ENCODE peak calls at places on chromosomes 6 and 20, in seven cellular contexts. One of them, this sample, is unnamed.

GRCh38 chr20:667351-668034 is 8.1 kb downstream of the SCRT2 start:
- DNase-seq in left kidney: peak
- DNase-seq in activated gamma-delta T cell treated with anti-CD3 and anti-CD28 coated beads, Interleukin-2, amount 50 U/mL, for 16 hours: peak
- DNase-seq in fibroblast of the aortic adventitia: peak
- DNase-seq in DMS153: no peak
- DNase-seq in activated T-cell treated with anti-CD3 and anti-CD28 coated beads for 1 hour: peak
- DNase-seq in ELF-1: peak
- DNase-seq in this sample: peak

GRCh38 chr20:45235995-45236394 is 14.8 kb downstream of the SEMG2 start:
- DNase-seq in activated gamma-delta T cell treated with anti-CD3 and anti-CD28 coated beads, Interleukin-2, amount 50 U/mL, for 16 hours: no peak
- DNase-seq in DMS153: no peak
- DNase-seq in activated T-cell treated with anti-CD3 and anti-CD28 coated beads for 1 hour: no peak
- DNase-seq in left kidney: no peak
- DNase-seq in ELF-1: peak
- DNase-seq in fibroblast of the aortic adventitia: no peak
- DNase-seq in this sample: no peak

GRCh38 chr6:1336246-1336843 is 24.4 kb downstream of the FOXQ1 start:
- DNase-seq in fibroblast of the aortic adventitia: no peak
- DNase-seq in activated T-cell treated with anti-CD3 and anti-CD28 coated beads for 1 hour: no peak
- DNase-seq in left kidney: peak
- DNase-seq in ELF-1: peak
- DNase-seq in DMS153: no peak
- DNase-seq in activated gamma-delta T cell treated with anti-CD3 and anti-CD28 coated beads, Interleukin-2, amount 50 U/mL, for 16 hours: no peak
- DNase-seq in this sample: no peak

GRCh38 chr6:112096901-112097300 is 9.5 kb downstream of the FAM229B start:
- DNase-seq in activated gamma-delta T cell treated with anti-CD3 and anti-CD28 coated beads, Interleukin-2, amount 50 U/mL, for 16 hours: no peak
- DNase-seq in left kidney: no peak
- DNase-seq in ELF-1: no peak
- DNase-seq in fibroblast of the aortic adventitia: no peak
- DNase-seq in DMS153: no peak
- DNase-seq in activated T-cell treated with anti-CD3 and anti-CD28 coated beads for 1 hour: no peak
- DNase-seq in this sample: no peak

GRCh38 chr20:45791668-45792512 is at the start of the genes DNTTIP1 and WFDC3:
- DNase-seq in activated T-cell treated with anti-CD3 and anti-CD28 coated beads for 1 hour: peak
- DNase-seq in left kidney: peak
- DNase-seq in activated gamma-delta T cell treated with anti-CD3 and anti-CD28 coated beads, Interleukin-2, amount 50 U/mL, for 16 hours: peak
- DNase-seq in fibroblast of the aortic adventitia: peak
- DNase-seq in DMS153: peak
- DNase-seq in ELF-1: peak
- DNase-seq in this sample: peak

GRCh38 chr6:125867483-125867935 is 76.7 kb downstream of the NCOA7 start:
- DNase-seq in ELF-1: peak
- DNase-seq in left kidney: peak
- DNase-seq in fibroblast of the aortic adventitia: peak
- DNase-seq in activated T-cell treated with anti-CD3 and anti-CD28 coated beads for 1 hour: no peak
- DNase-seq in DMS153: peak
- DNase-seq in activated gamma-delta T cell treated with anti-CD3 and anti-CD28 coated beads, Interleukin-2, amount 50 U/mL, for 16 hours: no peak
- DNase-seq in this sample: no peak

GRCh38 chr20:10769700-10770099 is 95.9 kb upstream of the JAG1 start:
- DNase-seq in activated gamma-delta T cell treated with anti-CD3 and anti-CD28 coated beads, Interleukin-2, amount 50 U/mL, for 16 hours: no peak
- DNase-seq in left kidney: peak
- DNase-seq in DMS153: no peak
- DNase-seq in fibroblast of the aortic adventitia: no peak
- DNase-seq in ELF-1: peak
- DNase-seq in activated T-cell treated with anti-CD3 and anti-CD28 coated beads for 1 hour: no peak
- DNase-seq in this sample: no peak

GRCh38 chr6:36838896-36839818 is at the start of gene CPNE5:
- DNase-seq in ELF-1: no peak
- DNase-seq in activated gamma-delta T cell treated with anti-CD3 and anti-CD28 coated beads, Interleukin-2, amount 50 U/mL, for 16 hours: no peak
- DNase-seq in left kidney: peak
- DNase-seq in activated T-cell treated with anti-CD3 and anti-CD28 coated beads for 1 hour: no peak
- DNase-seq in DMS153: no peak
- DNase-seq in fibroblast of the aortic adventitia: no peak
- DNase-seq in this sample: peak

GRCh38 chr20:57629976-57630525 is 9.8 kb upstream of the ZBP1 start:
- DNase-seq in DMS153: no peak
- DNase-seq in ELF-1: no peak
- DNase-seq in left kidney: no peak
- DNase-seq in activated gamma-delta T cell treated with anti-CD3 and anti-CD28 coated beads, Interleukin-2, amount 50 U/mL, for 16 hours: no peak
- DNase-seq in activated T-cell treated with anti-CD3 and anti-CD28 coated beads for 1 hour: no peak
- DNase-seq in fibroblast of the aortic adventitia: no peak
- DNase-seq in this sample: peak

GRCh38 chr20:4887586-4887985 is 113.7 kb downstream of the SLC23A2 start:
- DNase-seq in ELF-1: no peak
- DNase-seq in DMS153: no peak
- DNase-seq in left kidney: no peak
- DNase-seq in activated T-cell treated with anti-CD3 and anti-CD28 coated beads for 1 hour: no peak
- DNase-seq in activated gamma-delta T cell treated with anti-CD3 and anti-CD28 coated beads, Interleukin-2, amount 50 U/mL, for 16 hours: no peak
- DNase-seq in fibroblast of the aortic adventitia: no peak
- DNase-seq in this sample: no peak

GRCh38 chr6:132912273-132912672 is 97.9 kb downstream of the RPS12 start:
- DNase-seq in DMS153: no peak
- DNase-seq in fibroblast of the aortic adventitia: no peak
- DNase-seq in activated gamma-delta T cell treated with anti-CD3 and anti-CD28 coated beads, Interleukin-2, amount 50 U/mL, for 16 hours: no peak
- DNase-seq in activated T-cell treated with anti-CD3 and anti-CD28 coated beads for 1 hour: no peak
- DNase-seq in ELF-1: no peak
- DNase-seq in left kidney: peak
- DNase-seq in this sample: no peak

GRCh38 chr6:130162421-130162820 is 60.3 kb downstream of the SAMD3 start:
- DNase-seq in DMS153: no peak
- DNase-seq in left kidney: no peak
- DNase-seq in ELF-1: no peak
- DNase-seq in fibroblast of the aortic adventitia: no peak
- DNase-seq in activated T-cell treated with anti-CD3 and anti-CD28 coated beads for 1 hour: no peak
- DNase-seq in activated gamma-delta T cell treated with anti-CD3 and anti-CD28 coated beads, Interleukin-2, amount 50 U/mL, for 16 hours: no peak
- DNase-seq in this sample: no peak

GRCh38 chr6:137846274-137846673 is 20.8 kb upstream of the TNFAIP3 start:
- DNase-seq in activated T-cell treated with anti-CD3 and anti-CD28 coated beads for 1 hour: no peak
- DNase-seq in DMS153: no peak
- DNase-seq in ELF-1: no peak
- DNase-seq in left kidney: no peak
- DNase-seq in fibroblast of the aortic adventitia: no peak
- DNase-seq in activated gamma-delta T cell treated with anti-CD3 and anti-CD28 coated beads, Interleukin-2, amount 50 U/mL, for 16 hours: no peak
- DNase-seq in this sample: no peak

GRCh38 chr6:111982681-111983080 is 71.2 kb upstream of the CCN6 start:
- DNase-seq in fibroblast of the aortic adventitia: no peak
- DNase-seq in ELF-1: no peak
- DNase-seq in left kidney: no peak
- DNase-seq in DMS153: peak
- DNase-seq in activated gamma-delta T cell treated with anti-CD3 and anti-CD28 coated beads, Interleukin-2, amount 50 U/mL, for 16 hours: no peak
- DNase-seq in activated T-cell treated with anti-CD3 and anti-CD28 coated beads for 1 hour: no peak
- DNase-seq in this sample: no peak

GRCh38 chr20:63457737-63458136 is 14.7 kb downstream of the KCNQ2 start:
- DNase-seq in DMS153: peak
- DNase-seq in activated T-cell treated with anti-CD3 and anti-CD28 coated beads for 1 hour: no peak
- DNase-seq in left kidney: peak
- DNase-seq in activated gamma-delta T cell treated with anti-CD3 and anti-CD28 coated beads, Interleukin-2, amount 50 U/mL, for 16 hours: no peak
- DNase-seq in fibroblast of the aortic adventitia: peak
- DNase-seq in ELF-1: no peak
- DNase-seq in this sample: no peak

GRCh38 chr6:156698239-156699016 is 78.8 kb upstream of the ARID1B start:
- DNase-seq in activated T-cell treated with anti-CD3 and anti-CD28 coated beads for 1 hour: no peak
- DNase-seq in left kidney: no peak
- DNase-seq in DMS153: no peak
- DNase-seq in ELF-1: no peak
- DNase-seq in activated gamma-delta T cell treated with anti-CD3 and anti-CD28 coated beads, Interleukin-2, amount 50 U/mL, for 16 hours: no peak
- DNase-seq in fibroblast of the aortic adventitia: no peak
- DNase-seq in this sample: peak

GRCh38 chr20:37973059-37973910 is 60.0 kb downstream of the TTI1 start:
- DNase-seq in activated T-cell treated with anti-CD3 and anti-CD28 coated beads for 1 hour: no peak
- DNase-seq in activated gamma-delta T cell treated with anti-CD3 and anti-CD28 coated beads, Interleukin-2, amount 50 U/mL, for 16 hours: no peak
- DNase-seq in left kidney: peak
- DNase-seq in fibroblast of the aortic adventitia: no peak
- DNase-seq in ELF-1: no peak
- DNase-seq in DMS153: no peak
- DNase-seq in this sample: no peak

GRCh38 chr6:169172435-169172834 is 81.2 kb downstream of the THBS2 start:
- DNase-seq in left kidney: peak
- DNase-seq in DMS153: no peak
- DNase-seq in activated gamma-delta T cell treated with anti-CD3 and anti-CD28 coated beads, Interleukin-2, amount 50 U/mL, for 16 hours: no peak
- DNase-seq in fibroblast of the aortic adventitia: peak
- DNase-seq in activated T-cell treated with anti-CD3 and anti-CD28 coated beads for 1 hour: no peak
- DNase-seq in ELF-1: no peak
- DNase-seq in this sample: no peak

GRCh38 chr6:163782436-163783003 is 368.0 kb downstream of the QKI start:
- DNase-seq in ELF-1: peak
- DNase-seq in DMS153: no peak
- DNase-seq in left kidney: peak
- DNase-seq in fibroblast of the aortic adventitia: no peak
- DNase-seq in activated T-cell treated with anti-CD3 and anti-CD28 coated beads for 1 hour: no peak
- DNase-seq in activated gamma-delta T cell treated with anti-CD3 and anti-CD28 coated beads, Interleukin-2, amount 50 U/mL, for 16 hours: no peak
- DNase-seq in this sample: peak

GRCh38 chr6:29651413-29652197 is 5.3 kb upstream of the MOG start:
- DNase-seq in activated gamma-delta T cell treated with anti-CD3 and anti-CD28 coated beads, Interleukin-2, amount 50 U/mL, for 16 hours: no peak
- DNase-seq in left kidney: no peak
- DNase-seq in DMS153: no peak
- DNase-seq in activated T-cell treated with anti-CD3 and anti-CD28 coated beads for 1 hour: no peak
- DNase-seq in ELF-1: no peak
- DNase-seq in fibroblast of the aortic adventitia: peak
- DNase-seq in this sample: no peak

GRCh38 chr20:33909331-33909921 is 84.3 kb upstream of the RALY start:
- DNase-seq in DMS153: no peak
- DNase-seq in activated T-cell treated with anti-CD3 and anti-CD28 coated beads for 1 hour: no peak
- DNase-seq in fibroblast of the aortic adventitia: peak
- DNase-seq in left kidney: no peak
- DNase-seq in activated gamma-delta T cell treated with anti-CD3 and anti-CD28 coated beads, Interleukin-2, amount 50 U/mL, for 16 hours: no peak
- DNase-seq in ELF-1: peak
- DNase-seq in this sample: no peak

GRCh38 chr6:79374308-79374707 is 139.8 kb upstream of the HMGN3 start:
- DNase-seq in left kidney: no peak
- DNase-seq in ELF-1: no peak
- DNase-seq in DMS153: no peak
- DNase-seq in activated T-cell treated with anti-CD3 and anti-CD28 coated beads for 1 hour: no peak
- DNase-seq in fibroblast of the aortic adventitia: no peak
- DNase-seq in activated gamma-delta T cell treated with anti-CD3 and anti-CD28 coated beads, Interleukin-2, amount 50 U/mL, for 16 hours: no peak
- DNase-seq in this sample: no peak

GRCh38 chr6:47512872-47513271 is 35.3 kb downstream of the CD2AP start:
- DNase-seq in activated T-cell treated with anti-CD3 and anti-CD28 coated beads for 1 hour: no peak
- DNase-seq in fibroblast of the aortic adventitia: no peak
- DNase-seq in ELF-1: no peak
- DNase-seq in activated gamma-delta T cell treated with anti-CD3 and anti-CD28 coated beads, Interleukin-2, amount 50 U/mL, for 16 hours: no peak
- DNase-seq in left kidney: peak
- DNase-seq in DMS153: no peak
- DNase-seq in this sample: no peak